ENCODE peak calls at places on chromosomes 2 and 18, in six cellular contexts. I is endothelial cell of umbilical vein, L is SK-N-SH, V is HCT116, W is PC-3, M is keratinocyte. Z is an unnamed sample.

GRCh38 chr2:96819101-96819875 is 3.2 kb downstream of the CNNM3 start:
- DNase-seq in L (peak; percentile 62), V (no peak), I (no peak), M (no peak), W (no peak), Z (no peak)

GRCh38 chr18:77086656-77087390 is 45.8 kb downstream of the MBP start:
- DNase-seq in V (no peak), W (no peak), I (peak; percentile 65), L (no peak), M (no peak), Z (peak; percentile 42)

GRCh38 chr2:170377469-170378207 is 199.7 kb downstream of the MYO3B start:
- DNase-seq in M (no peak), I (no peak), L (no peak), V (no peak), W (peak; percentile 40), Z (peak; percentile 20)

GRCh38 chr2:52264488-52264887 is 1232.6 kb upstream of the NRXN1 start:
- DNase-seq in V (no peak), I (no peak), W (no peak), L (no peak), M (no peak), Z (no peak)

GRCh38 chr2:5315512-5315911 is 376.7 kb upstream of the SOX11 start:
- DNase-seq in M (no peak), I (no peak), V (no peak), W (no peak), L (peak; percentile 36), Z (no peak)

GRCh38 chr2:205662389-205662965 is 19.8 kb upstream of the NRP2 start:
- DNase-seq in V (no peak), I (no peak), W (no peak), L (no peak), M (no peak), Z (no peak)

GRCh38 chr2:43082878-43083261 is 143.5 kb downstream of the ZFP36L2 start:
- DNase-seq in L (no peak), I (no peak), V (no peak), W (no peak), M (no peak), Z (no peak)

GRCh38 chr18:63253428-63254372 is 65.9 kb downstream of the BCL2 start:
- DNase-seq in M (peak; percentile 7), I (no peak), L (no peak), W (no peak), V (no peak), Z (peak; percentile 79)

GRCh38 chr2:67215636-67216035 is 181.5 kb upstream of the ETAA1 start:
- DNase-seq in V (no peak), L (no peak), M (no peak), W (no peak), I (no peak), Z (peak; percentile 64)
- H3K9ac ChIP-seq in V (no peak overlapping the region), L (no peak overlapping the region), M (no peak overlapping the region), W (no peak overlapping the region), I (no peak overlapping the region), Z (no peak overlapping the region)

GRCh38 chr2:237118025-237118424 is 32.3 kb downstream of the COPS8 start:
- DNase-seq in I (no peak), W (peak; percentile 63), M (no peak), L (no peak), V (no peak), Z (peak; percentile 51)
- H3K4me2 ChIP-seq in I (no peak overlapping the region), W (peak overlapping the region; percentile 20), M (peak overlapping the region; percentile 43), L (no peak overlapping the region), V (no peak overlapping the region), Z (no peak overlapping the region)

GRCh38 chr18:59839931-59840685 is 59.7 kb upstream of the PMAIP1 start:
- DNase-seq in V (no peak), W (peak; percentile 36), L (no peak), M (no peak), I (no peak), Z (no peak)

GRCh38 chr18:59835656-59836379 is 64.0 kb upstream of the PMAIP1 start:
- DNase-seq in I (no peak), W (no peak), M (no peak), L (no peak), V (no peak), Z (no peak)

GRCh38 chr18:59839241-59839640 is 60.6 kb upstream of the PMAIP1 start:
- DNase-seq in V (no peak), M (no peak), W (no peak), L (no peak), I (no peak), Z (no peak)

GRCh38 chr18:59834267-59834666 is 65.5 kb upstream of the PMAIP1 start:
- DNase-seq in I (no peak), V (no peak), M (no peak), L (no peak), W (no peak), Z (no peak)

DNA sequence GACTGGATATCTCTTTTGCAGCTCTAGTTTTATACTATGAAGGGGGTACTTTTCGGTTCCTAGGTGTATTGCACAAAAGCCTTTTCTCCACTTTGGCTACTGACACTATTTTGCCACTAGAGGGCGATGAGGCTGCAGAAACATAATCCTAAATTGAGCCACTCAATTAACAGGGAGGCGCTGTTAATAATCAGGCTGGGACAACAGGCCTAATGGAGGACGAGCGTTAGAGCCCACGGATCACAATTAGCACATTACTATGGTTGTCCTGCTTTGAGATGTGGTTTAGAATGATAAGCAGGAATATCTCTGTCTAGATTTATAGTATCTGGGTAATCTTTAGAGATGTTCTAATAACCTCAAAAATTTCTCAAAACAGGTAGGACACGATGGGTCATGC is 62.2 kb upstream of the PMAIP1 start:
- DNase-seq in M (peak; percentile 23), W (peak; percentile 88), I (peak; percentile 75), V (peak; percentile 80), L (peak; percentile 64), Z (peak; percentile 75)
- H3K9ac ChIP-seq in M (no peak overlapping the region), W (no peak overlapping the region), I (no peak overlapping the region), V (no peak overlapping the region), L (no peak overlapping the region), Z (no peak overlapping the region)

GRCh38 chr18:41370740-41371623 is 584.1 kb upstream of the PIK3C3 start:
- DNase-seq in I (no peak), L (peak; percentile 58), M (no peak), W (no peak), V (no peak), Z (no peak)
- H3K4me2 ChIP-seq in I (no peak overlapping the region), L (no peak overlapping the region), M (no peak overlapping the region), W (no peak overlapping the region), V (no peak overlapping the region), Z (no peak overlapping the region)

GRCh38 chr2:85854166-85854509 is 34.7 kb downstream of the ST3GAL5 start:
- DNase-seq in M (no peak), W (no peak), L (no peak), V (no peak), I (peak; percentile 36), Z (no peak)

GRCh38 chr2:85853499-85854165 is 35.2 kb downstream of the ST3GAL5 start:
- DNase-seq in L (no peak), W (no peak), V (no peak), M (no peak), I (peak; percentile 58), Z (no peak)

GRCh38 chr2:85852078-85852790 is 36.6 kb downstream of the ST3GAL5 start:
- DNase-seq in W (no peak), V (no peak), I (no peak), L (no peak), M (no peak), Z (no peak)

GRCh38 chr2:85851253-85851955 is 37.4 kb downstream of the ST3GAL5 start:
- DNase-seq in W (peak; percentile 55), V (no peak), M (no peak), I (no peak), L (no peak), Z (no peak)

GRCh38 chr2:85852979-85853498 is 35.8 kb downstream of the ST3GAL5 start:
- DNase-seq in M (no peak), I (no peak), V (no peak), L (peak; percentile 50), W (no peak), Z (no peak)
- H3K9ac ChIP-seq in M (no peak overlapping the region), I (no peak overlapping the region), V (no peak overlapping the region), L (no peak overlapping the region), W (no peak overlapping the region), Z (no peak overlapping the region)

GRCh38 chr2:216678813-216679657 is 16.3 kb downstream of the IGFBP5 start:
- DNase-seq in L (no peak), W (no peak), I (no peak), M (no peak), V (no peak), Z (no peak)

GRCh38 chr2:216680951-216681629 is 14.3 kb downstream of the IGFBP5 start:
- DNase-seq in M (no peak), L (no peak), W (no peak), I (no peak), V (no peak), Z (no peak)

GRCh38 chr2:216679658-216680024 is 15.7 kb downstream of the IGFBP5 start:
- DNase-seq in V (no peak), W (no peak), I (no peak), M (no peak), L (no peak), Z (no peak)

GRCh38 chr2:216683846-216684245 is 11.5 kb downstream of the IGFBP5 start:
- DNase-seq in I (no peak), L (no peak), W (no peak), M (peak; percentile 77), V (no peak), Z (peak; percentile 76)

GRCh38 chr2:216681683-216682082 is 13.7 kb downstream of the IGFBP5 start:
- DNase-seq in M (no peak), L (no peak), V (no peak), I (no peak), W (no peak), Z (no peak)
- H3K4me2 ChIP-seq in M (peak overlapping the region; percentile 40), L (peak overlapping the region; percentile 62), V (peak overlapping the region; percentile 56), I (no peak overlapping the region), W (no peak overlapping the region), Z (peak overlapping the region; percentile 29)

GRCh38 chr2:193141-193552 is 70.7 kb downstream of the SH3YL1 start:
- DNase-seq in L (no peak), I (no peak), V (no peak), W (no peak), M (peak; percentile 95), Z (peak; percentile 3)
- H3K9ac ChIP-seq in L (no peak overlapping the region), I (no peak overlapping the region), V (no peak overlapping the region), W (no peak overlapping the region), M (peak overlapping the region; percentile 33), Z (no peak overlapping the region)

Z was measured in fibroblast of lung.